ENCODE peak calls at places on chromosomes 3 and 15, in nine cellular contexts. One of them, this sample, is unnamed.

GRCh38 chr15:77696006-77696631 is 63.4 kb upstream of the LINGO1 start:
- DNase-seq in iris pigment epithelial cell: no peak
- DNase-seq in T follicular helper cell: no peak
- DNase-seq in NCI-H748 treated with DMSO at 0.1 percent for 48 hours: no peak
- DNase-seq in NCI-H1048: no peak
- DNase-seq in fibroblast of villous mesenchyme: no peak
- DNase-seq in Caco-2: no peak
- DNase-seq in CD4-positive, alpha-beta T cell: no peak
- DNase-seq in mesendoderm: no peak
- DNase-seq in this sample: no peak

GRCh38 chr15:70508561-70509281 is 254.6 kb downstream of the UACA start:
- DNase-seq in T follicular helper cell: no peak
- DNase-seq in Caco-2: peak; percentile 50
- DNase-seq in CD4-positive, alpha-beta T cell: no peak
- DNase-seq in mesendoderm: peak; percentile 64
- DNase-seq in iris pigment epithelial cell: peak; percentile 96
- DNase-seq in NCI-H748 treated with DMSO at 0.1 percent for 48 hours: no peak
- DNase-seq in NCI-H1048: no peak
- DNase-seq in fibroblast of villous mesenchyme: peak; percentile 76
- DNase-seq in this sample: no peak

GRCh38 chr3:40118031-40118610 is 191.4 kb upstream of the EIF1B start:
- DNase-seq in iris pigment epithelial cell: no peak
- DNase-seq in NCI-H748 treated with DMSO at 0.1 percent for 48 hours: no peak
- DNase-seq in T follicular helper cell: no peak
- DNase-seq in mesendoderm: no peak
- DNase-seq in NCI-H1048: no peak
- DNase-seq in fibroblast of villous mesenchyme: no peak
- DNase-seq in CD4-positive, alpha-beta T cell: no peak
- DNase-seq in Caco-2: no peak
- DNase-seq in this sample: no peak

GRCh38 chr3:148500791-148501360 is 196.8 kb upstream of the AGTR1 start:
- DNase-seq in CD4-positive, alpha-beta T cell: no peak
- DNase-seq in mesendoderm: no peak
- DNase-seq in NCI-H748 treated with DMSO at 0.1 percent for 48 hours: no peak
- DNase-seq in iris pigment epithelial cell: peak; percentile 63
- DNase-seq in NCI-H1048: no peak
- DNase-seq in Caco-2: no peak
- DNase-seq in T follicular helper cell: no peak
- DNase-seq in fibroblast of villous mesenchyme: peak; percentile 23
- DNase-seq in this sample: no peak

GRCh38 chr15:84023636-84024035 is 211.9 kb upstream of the GOLGA6L4 start:
- DNase-seq in NCI-H748 treated with DMSO at 0.1 percent for 48 hours: no peak
- DNase-seq in T follicular helper cell: no peak
- DNase-seq in CD4-positive, alpha-beta T cell: no peak
- DNase-seq in Caco-2: no peak
- DNase-seq in fibroblast of villous mesenchyme: peak; percentile 49
- DNase-seq in NCI-H1048: no peak
- DNase-seq in mesendoderm: peak; percentile 57
- DNase-seq in iris pigment epithelial cell: peak; percentile 49
- DNase-seq in this sample: peak; percentile 31

GRCh38 chr3:142926368-142926944 is 37.0 kb downstream of the PAQR9 start:
- DNase-seq in NCI-H1048: no peak
- DNase-seq in Caco-2: no peak
- DNase-seq in iris pigment epithelial cell: no peak
- DNase-seq in mesendoderm: no peak
- DNase-seq in NCI-H748 treated with DMSO at 0.1 percent for 48 hours: no peak
- DNase-seq in fibroblast of villous mesenchyme: no peak
- DNase-seq in CD4-positive, alpha-beta T cell: no peak
- DNase-seq in T follicular helper cell: no peak
- DNase-seq in this sample: no peak

GRCh38 chr3:15633159-15633558 is 31.6 kb downstream of the BTD start:
- DNase-seq in Caco-2: no peak
- DNase-seq in mesendoderm: no peak
- DNase-seq in iris pigment epithelial cell: no peak
- DNase-seq in NCI-H1048: no peak
- DNase-seq in fibroblast of villous mesenchyme: no peak
- DNase-seq in CD4-positive, alpha-beta T cell: no peak
- DNase-seq in NCI-H748 treated with DMSO at 0.1 percent for 48 hours: peak; percentile 48
- DNase-seq in T follicular helper cell: no peak
- DNase-seq in this sample: no peak

GRCh38 chr3:63450023-63450422 is 171.9 kb downstream of the SYNPR start:
- DNase-seq in CD4-positive, alpha-beta T cell: no peak
- DNase-seq in NCI-H748 treated with DMSO at 0.1 percent for 48 hours: no peak
- DNase-seq in iris pigment epithelial cell: no peak
- DNase-seq in mesendoderm: peak; percentile 75
- DNase-seq in fibroblast of villous mesenchyme: no peak
- DNase-seq in Caco-2: no peak
- DNase-seq in NCI-H1048: no peak
- DNase-seq in T follicular helper cell: no peak
- DNase-seq in this sample: no peak

GRCh38 chr15:55846108-55846707 is 103.3 kb upstream of the PRTG start:
- DNase-seq in Caco-2: peak; percentile 59
- DNase-seq in NCI-H1048: peak; percentile 28
- DNase-seq in iris pigment epithelial cell: peak; percentile 85
- DNase-seq in CD4-positive, alpha-beta T cell: no peak
- DNase-seq in T follicular helper cell: peak; percentile 12
- DNase-seq in NCI-H748 treated with DMSO at 0.1 percent for 48 hours: peak; percentile 26
- DNase-seq in fibroblast of villous mesenchyme: peak; percentile 95
- DNase-seq in mesendoderm: peak; percentile 90
- DNase-seq in this sample: no peak

GRCh38 chr3:71905426-71905825 is 120.5 kb upstream of the PROK2 start:
- DNase-seq in T follicular helper cell: no peak
- DNase-seq in NCI-H1048: no peak
- DNase-seq in iris pigment epithelial cell: no peak
- DNase-seq in Caco-2: no peak
- DNase-seq in fibroblast of villous mesenchyme: no peak
- DNase-seq in CD4-positive, alpha-beta T cell: no peak
- DNase-seq in NCI-H748 treated with DMSO at 0.1 percent for 48 hours: no peak
- DNase-seq in mesendoderm: no peak
- DNase-seq in this sample: no peak

GRCh38 chr3:8759038-8759755 is 10.2 kb downstream of the OXTR start:
- DNase-seq in fibroblast of villous mesenchyme: no peak
- DNase-seq in Caco-2: no peak
- DNase-seq in NCI-H748 treated with DMSO at 0.1 percent for 48 hours: no peak
- DNase-seq in CD4-positive, alpha-beta T cell: no peak
- DNase-seq in T follicular helper cell: no peak
- DNase-seq in iris pigment epithelial cell: no peak
- DNase-seq in mesendoderm: no peak
- DNase-seq in NCI-H1048: no peak
- DNase-seq in this sample: no peak